ENCODE peak calls at places on chromosomes 4 and X, in five cellular contexts. W is sigmoid colon; J is iPS-NIHi11; V is amygdala; S is naive thymus-derived CD8-positive, alpha-beta T cell. T is an unnamed sample.

GRCh38 chr4:182144621-182145359 is 98.4 kb upstream of the TENM3 start:
- DNase-seq in W (no peak), J (peak), V (no peak), S (no peak), T (no peak)

GRCh38 chrX:13646154-13646549 is 6.8 kb upstream of the TCEANC start:
- DNase-seq in W (peak), J (peak), V (peak), S (no peak), T (no peak)

GRCh38 chr4:142402925-142403324 is 443.2 kb downstream of the INPP4B start:
- DNase-seq in W (no peak), J (no peak), V (no peak), S (no peak), T (no peak)

GRCh38 chr4:38691251-38692008 is 27.4 kb downstream of the KLF3 start:
- DNase-seq in W (peak), J (no peak), V (no peak), S (no peak), T (no peak)

GRCh38 chrX:34631826-34632225 is 25.3 kb downstream of the TMEM47 start:
- DNase-seq in W (no peak), J (no peak), V (no peak), S (no peak), T (no peak)

GRCh38 chr4:83599183-83599582 is 63.3 kb downstream of the GPAT3 start:
- DNase-seq in W (no peak), J (peak), V (no peak), S (no peak), T (no peak)

GRCh38 chr4:160495356-160495755 is 1392.5 kb downstream of the RAPGEF2 start:
- DNase-seq in W (no peak), J (no peak), V (no peak), S (no peak), T (no peak)

GRCh38 chr4:23754688-23755087 is 135.2 kb downstream of the PPARGC1A start:
- DNase-seq in W (no peak), J (no peak), V (no peak), S (no peak), T (no peak)

GRCh38 chr4:2066571-2067445 is 7.7 kb downstream of the NAT8L start:
- DNase-seq in W (peak), J (no peak), V (no peak), S (no peak), T (no peak)

GRCh38 chrX:155068165-155068564 is 2.8 kb downstream of the CMC4 start:
- DNase-seq in W (no peak), J (no peak), V (no peak), S (no peak), T (no peak)

GRCh38 chr4:11427201-11427996 is 1.3 kb downstream of the HS3ST1 start:
- DNase-seq in W (no peak), J (peak), V (no peak), S (no peak), T (no peak)

GRCh38 chrX:141668371-141668770 is 30.2 kb downstream of the SPANXD start:
- DNase-seq in W (no peak), J (no peak), V (no peak), S (no peak), T (no peak)

GRCh38 chrX:136205882-136206281 is 45.3 kb downstream of the MAP7D3 start:
- DNase-seq in W (peak), J (no peak), V (no peak), S (no peak), T (no peak)

GRCh38 chrX:115898382-115899001 is 272.1 kb upstream of the AGTR2 start:
- DNase-seq in W (peak), J (peak), V (no peak), S (no peak), T (no peak)

GRCh38 chrX:68895339-68896250 is 66.8 kb downstream of the EFNB1 start:
- DNase-seq in W (peak), J (no peak), V (no peak), S (no peak), T (no peak)

GRCh38 chr4:94416335-94416734 is 35.4 kb upstream of the PDLIM5 start:
- DNase-seq in W (no peak), J (no peak), V (no peak), S (no peak), T (no peak)

GRCh38 chr4:24211821-24212220 is 322.0 kb upstream of the PPARGC1A start:
- DNase-seq in W (no peak), J (no peak), V (no peak), S (no peak), T (no peak)

GRCh38 chrX:44871114-44871645 is 1.8 kb upstream of the KDM6A start:
- DNase-seq in W (no peak), J (no peak), V (no peak), S (no peak), T (no peak)

GRCh38 chr4:67892905-67893304 is 9.1 kb upstream of the TMPRSS11D start:
- DNase-seq in W (no peak), J (peak), V (no peak), S (no peak), T (no peak)

GRCh38 chr4:726816-727215 is 21.2 kb downstream of the PCGF3 start:
- DNase-seq in W (no peak), J (no peak), V (no peak), S (no peak), T (no peak)

GRCh38 chr4:41098093-41098492 is 116.2 kb downstream of the APBB2 start:
- DNase-seq in W (no peak), J (no peak), V (no peak), S (no peak), T (no peak)

GRCh38 chr4:126182801-126183200 is 868.0 kb downstream of the FAT4 start:
- DNase-seq in W (no peak), J (no peak), V (no peak), S (no peak), T (no peak)

GRCh38 chr4:1866095-1866755 is 5.0 kb upstream of the NSD2 start:
- DNase-seq in W (no peak), J (no peak), V (no peak), S (no peak), T (no peak)

GRCh38 chr4:25022741-25023140 is 8.0 kb downstream of the LGI2 start:
- DNase-seq in W (no peak), J (no peak), V (no peak), S (no peak), T (no peak)